ENCODE peak calls at places on chromosomes 16 and 17, in six cellular contexts. O is tibial nerve, L is fibroblast of lung, W is stomach, V is NT2/D1, D is pancreas. B is an unnamed sample. For H3K27me3 and H3K4me1, the result is how much of the 10 kb centered on the place peaks cover.

GRCh38 chr16:85085721-85086120 is 26.6 kb downstream of the CIBAR2 start:
- DNase-seq in O (no peak), L (no peak), W (no peak), V (no peak), D (no peak), B (no peak)

GRCh38 chr16:67184453-67185002 is 765 bp upstream of the MATCAP1 start:
- DNase-seq in O (no peak), L (no peak), W (no peak), V (no peak), D (peak), B (no peak)

GRCh38 chr16:56478228-56479049 is 27.1 kb downstream of the OGFOD1 start:
- DNase-seq in O (no peak), L (no peak), W (no peak), V (no peak), D (no peak), B (peak)

GRCh38 chr17:80125656-80126448 is 21.1 kb downstream of the EIF4A3 start:
- DNase-seq in O (no peak), L (peak), W (peak), V (no peak), D (no peak), B (peak)

GRCh38 chr16:4696172-4696904 is 3.0 kb downstream of the NUDT16L1 start:
- DNase-seq in O (no peak), L (no peak), W (no peak), V (no peak), D (no peak), B (no peak)

GRCh38 chr17:64741038-64741641 is 79.0 kb upstream of the SMURF2 start:
- DNase-seq in O (no peak), L (peak), W (peak), V (no peak), D (no peak), B (peak)

GRCh38 chr17:44604149-44605115 is 47.1 kb downstream of the FZD2 start:
- DNase-seq in O (no peak), L (peak), W (no peak), V (no peak), D (no peak), B (peak)

GRCh38 chr17:17380156-17380925 is 77.2 kb downstream of the NT5M start:
- DNase-seq in O (no peak), L (no peak), W (no peak), V (no peak), D (peak), B (no peak)

GRCh38 chr17:78997881-78998280 is 11.7 kb downstream of the CANT1 start:
- DNase-seq in O (no peak), L (no peak), W (no peak), V (no peak), D (no peak), B (no peak)

GRCh38 chr17:13593757-13594156 is 8.0 kb downstream of the HS3ST3A1 start:
- DNase-seq in O (no peak), L (peak), W (no peak), V (no peak), D (no peak), B (peak)

GRCh38 chr16:11016993-11017392 is 72.6 kb downstream of the CLEC16A start:
- DNase-seq in O (no peak), L (peak), W (peak), V (no peak), D (no peak), B (peak)

GRCh38 chr17:32518856-32519768 is 32.3 kb downstream of the CDK5R1 start:
- DNase-seq in O (no peak), L (peak), W (peak), V (peak), D (peak), B (peak)

GRCh38 chr17:72338304-72338703 is 217.5 kb downstream of the SOX9 start:
- DNase-seq in O (no peak), L (peak), W (no peak), V (no peak), D (no peak), B (no peak)

GRCh38 chr17:42975265-42975664 is 4.6 kb downstream of the PTGES3L start:
- DNase-seq in O (no peak), L (no peak), W (no peak), V (no peak), D (no peak), B (no peak)

GRCh38 chr16:983044-984030 is 1.8 kb downstream of the SOX8 start:
- DNase-seq in O (no peak), L (no peak), W (no peak), V (no peak), D (peak), B (peak)

GRCh38 chr17:81479672-81480071 is 32.9 kb downstream of the ACTG1 start:
- DNase-seq in O (no peak), L (no peak), W (no peak), V (no peak), D (no peak), B (no peak)

GRCh38 chr17:81480140-81480917 is 32.3 kb downstream of the ACTG1 start:
- DNase-seq in O (peak), L (peak), W (no peak), V (no peak), D (no peak), B (no peak)

GRCh38 chr17:81478119-81478518 is 34.5 kb downstream of the ACTG1 start:
- DNase-seq in O (no peak), L (no peak), W (no peak), V (no peak), D (no peak), B (no peak)

GRCh38 chr17:81477173-81477572 is 35.4 kb downstream of the ACTG1 start:
- DNase-seq in O (no peak), L (no peak), W (no peak), V (no peak), D (no peak), B (no peak)

GRCh38 chr17:81479175-81479574 is 33.4 kb downstream of the ACTG1 start:
- DNase-seq in O (no peak), L (no peak), W (no peak), V (no peak), D (no peak), B (no peak)
- H3K27me3 ChIP-seq in O (under half), L (under half), W (under half), V (half or more), D (under half), B (under half)

DNA sequence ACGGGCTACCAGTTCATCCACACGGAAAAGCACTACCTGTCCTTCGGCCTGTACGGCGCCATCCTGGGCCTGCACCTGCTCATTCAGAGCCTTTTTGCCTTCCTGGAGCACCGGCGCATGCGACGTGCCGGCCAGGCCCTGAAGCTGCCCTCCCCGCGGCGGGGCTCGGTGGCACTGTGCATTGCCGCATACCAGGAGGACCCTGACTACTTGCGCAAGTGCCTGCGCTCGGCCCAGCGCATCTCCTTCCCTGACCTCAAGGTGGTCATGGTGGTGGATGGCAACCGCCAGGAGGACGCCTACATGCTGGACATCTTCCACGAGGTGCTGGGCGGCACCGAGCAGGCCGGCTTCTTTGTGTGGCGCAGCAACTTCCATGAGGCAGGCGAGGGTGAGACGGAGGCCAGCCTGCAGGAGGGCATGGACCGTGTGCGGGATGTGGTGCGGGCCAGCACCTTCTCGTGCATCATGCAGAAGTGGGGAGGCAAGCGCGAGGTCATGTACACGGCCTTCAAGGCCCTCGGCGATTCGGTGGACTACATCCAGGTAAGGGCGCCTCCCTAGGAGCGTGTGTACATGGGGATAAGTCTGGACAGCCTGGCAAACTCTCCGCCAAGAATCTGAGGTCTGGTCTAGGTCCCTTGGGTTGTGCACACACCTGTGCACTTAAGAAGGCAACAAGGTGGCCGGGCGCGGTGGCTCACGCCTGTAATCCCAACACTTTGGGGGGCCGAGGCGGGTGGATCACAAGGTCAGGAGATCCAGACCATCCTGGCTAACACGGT is 4.2 kb downstream of the HAS3 start:
- DNase-seq in O (no peak), L (no peak), W (no peak), V (no peak), D (no peak), B (no peak)
- H3K4me3 ChIP-seq in O (no peak), L (no peak), W (no peak), V (no peak), D (no peak), B (no peak)

DNA sequence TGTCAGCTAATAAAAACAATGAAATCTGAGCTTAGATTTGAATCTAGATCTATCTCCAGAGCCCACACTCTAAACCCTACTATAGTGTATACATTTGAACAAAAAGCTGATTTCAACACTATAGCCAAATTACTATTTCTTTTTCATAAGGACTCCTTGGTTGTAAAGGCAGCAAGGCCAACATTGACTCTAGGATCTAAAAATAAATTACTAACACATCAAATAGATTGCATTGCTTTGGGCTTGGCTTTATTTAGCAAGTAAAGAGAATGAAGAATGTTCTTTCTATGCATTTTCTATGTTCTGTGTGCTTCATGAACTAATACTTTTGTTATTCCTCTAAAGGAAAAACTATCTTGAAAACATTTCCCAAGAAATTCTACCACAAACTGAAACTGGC is 5.3 kb downstream of the GOSR1 start:
- DNase-seq in O (no peak), L (no peak), W (no peak), V (no peak), D (no peak), B (no peak)
- H3K4me1 ChIP-seq in O (under half), L (under half), W (under half), V (under half), D (under half), B (under half)

GRCh38 chr17:46774108-46774737 is 44.3 kb downstream of the WNT3 start:
- DNase-seq in O (no peak), L (no peak), W (no peak), V (no peak), D (no peak), B (no peak)
- H3K27me3 ChIP-seq in O (under half), L (under half), W (under half), V (half or more), D (under half), B (under half)

DNA sequence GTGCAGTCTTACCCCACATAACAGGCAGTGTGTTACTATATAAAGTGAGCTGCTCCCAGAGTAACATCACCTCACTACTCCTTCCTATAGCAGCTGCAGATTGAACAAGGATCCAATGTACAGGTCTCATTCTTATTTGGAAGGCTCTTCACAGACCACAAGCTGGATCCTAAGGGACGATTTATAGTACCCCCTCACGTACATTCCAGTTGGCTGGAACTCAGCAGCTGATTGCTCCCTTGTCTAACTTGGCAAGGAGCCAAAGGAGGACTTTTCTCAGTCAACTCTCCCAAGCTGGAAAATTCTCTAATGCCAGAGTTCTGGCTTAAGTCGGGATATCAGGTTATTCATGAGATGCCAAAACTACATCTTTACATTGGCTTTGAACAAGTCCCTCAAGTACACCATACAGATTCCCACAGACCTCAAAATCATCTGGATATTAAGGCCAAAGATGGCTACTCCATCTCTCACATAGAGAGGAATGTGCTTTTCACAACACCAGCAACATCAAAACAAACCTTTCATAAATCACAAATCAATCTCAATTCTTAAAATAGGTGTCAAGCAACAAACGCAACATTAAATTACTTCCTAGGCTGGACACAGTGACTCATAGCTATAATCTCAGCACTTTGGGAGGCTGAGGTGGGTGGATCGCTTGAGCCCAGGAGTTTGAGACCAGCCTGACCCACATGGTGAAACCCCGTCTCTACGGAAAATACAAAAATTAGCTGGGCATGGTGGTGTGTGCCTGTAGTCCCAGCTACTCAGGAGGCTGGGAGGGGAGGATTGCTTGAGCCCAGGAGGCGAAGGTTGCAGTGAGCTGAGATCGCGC is 39.3 kb downstream of the SMG6 start:
- DNase-seq in O (no peak), L (peak), W (no peak), V (no peak), D (no peak), B (no peak)
- H3K4me3 ChIP-seq in O (no peak), L (no peak), W (no peak), V (no peak), D (no peak), B (peak)

B was measured in adipocyte.